ENCODE peak calls at places on chromosomes 11 and 22, in six cellular contexts. D is H1, Q is SK-N-SH, T is K562, E is GM12878, P is HepG2. M is an unnamed sample.

GRCh38 chr11:44286268-44286880 is 23.6 kb downstream of the ALX4 start:
- DNase-seq in T (peak), E (peak), P (peak), D (peak), Q (peak), M (peak)

GRCh38 chr11:127620660-127621059 is 620.1 kb upstream of the KIRREL3 start:
- DNase-seq in D (no peak), T (no peak), P (no peak), Q (no peak), E (no peak), M (no peak)

GRCh38 chr11:68903288-68903630 is 373 bp downstream of the MRPL21 start:
- DNase-seq in E (no peak), D (no peak), Q (no peak), P (no peak), T (no peak), M (no peak)

GRCh38 chr11:9639099-9639498 is 24.8 kb upstream of the SWAP70 start:
- DNase-seq in P (no peak), D (no peak), E (no peak), Q (no peak), T (no peak), M (peak)

GRCh38 chr22:41367680-41368542 is 13.8 kb upstream of the TEF start:
- DNase-seq in E (no peak), P (peak), Q (no peak), D (no peak), T (no peak), M (peak)

GRCh38 chr11:69705246-69705856 is 1.5 kb upstream of the FGF19 start:
- DNase-seq in P (no peak), E (no peak), D (peak), T (no peak), Q (peak), M (no peak)

GRCh38 chr11:112989198-112989597 is 28.0 kb downstream of the NCAM1 start:
- DNase-seq in Q (no peak), P (no peak), T (no peak), D (no peak), E (no peak), M (no peak)

GRCh38 chr11:10605941-10606381 is 37.5 kb upstream of the LYVE1 start:
- DNase-seq in E (no peak), P (peak), D (no peak), T (no peak), Q (no peak), M (peak)

GRCh38 chr22:44337658-44338004 is 24.9 kb upstream of the SHISAL1 start:
- DNase-seq in T (peak), P (no peak), E (no peak), Q (no peak), D (no peak), M (no peak)

GRCh38 chr22:31271485-31271884 is 20.8 kb downstream of the PIK3IP1 start:
- DNase-seq in Q (no peak), P (peak), T (no peak), D (no peak), E (no peak), M (no peak)

GRCh38 chr22:32309585-32310251 is 47.9 kb upstream of the RFPL3 start:
- DNase-seq in D (peak), E (no peak), P (no peak), Q (peak), T (peak), M (no peak)

GRCh38 chr22:25447689-25448434 is 116.6 kb upstream of the GRK3 start:
- DNase-seq in E (peak), P (peak), T (peak), D (peak), Q (peak), M (peak)

GRCh38 chr11:66325140-66325754 is 8.4 kb upstream of the CD248 start:
- DNase-seq in D (no peak), Q (peak), P (no peak), T (no peak), E (no peak), M (peak)

GRCh38 chr11:45805305-45806071 is 539 bp downstream of the SLC35C1 start:
- DNase-seq in T (peak), E (no peak), Q (no peak), D (peak), P (peak), M (peak)

GRCh38 chr11:45809456-45810395 is 4.8 kb downstream of the SLC35C1 start:
- DNase-seq in P (no peak), E (no peak), Q (no peak), T (no peak), D (no peak), M (peak)

GRCh38 chr11:45806072-45806933 is 1.4 kb downstream of the SLC35C1 start:
- DNase-seq in T (no peak), Q (no peak), P (no peak), D (no peak), E (no peak), M (no peak)

GRCh38 chr11:45806937-45807791 is 2.2 kb downstream of the SLC35C1 start:
- DNase-seq in D (no peak), Q (no peak), P (no peak), E (no peak), T (no peak), M (no peak)

GRCh38 chr11:45807792-45808238 is 2.9 kb downstream of the SLC35C1 start:
- DNase-seq in Q (no peak), D (no peak), T (no peak), P (no peak), E (no peak), M (no peak)
- H3K4me3 ChIP-seq in Q (no peak), D (no peak), T (no peak), P (no peak), E (peak), M (no peak)

GRCh38 chr11:28581286-28582242 is 473.4 kb downstream of the METTL15 start:
- DNase-seq in Q (no peak), P (no peak), T (no peak), D (no peak), E (no peak), M (no peak)
- TF ChIP-seq CTCF in Q (peak), P (no peak), T (no peak), D (no peak), E (no peak), M (no peak)

GRCh38 chr22:26740253-26740652 is 82.9 kb downstream of the MIAT start:
- DNase-seq in D (no peak), P (no peak), Q (no peak), E (no peak), T (no peak), M (no peak)

GRCh38 chr22:26732284-26732683 is 74.9 kb downstream of the MIAT start:
- DNase-seq in E (no peak), T (no peak), P (no peak), Q (no peak), D (no peak), M (no peak)

GRCh38 chr22:26737262-26737661 is 79.9 kb downstream of the MIAT start:
- DNase-seq in E (no peak), T (no peak), D (no peak), Q (no peak), P (no peak), M (no peak)

GRCh38 chr22:26734339-26735018 is 77.1 kb downstream of the MIAT start:
- DNase-seq in D (no peak), T (no peak), Q (no peak), E (no peak), P (no peak), M (no peak)

GRCh38 chr22:26735019-26735409 is 77.6 kb downstream of the MIAT start:
- DNase-seq in T (no peak), Q (no peak), P (no peak), E (no peak), D (no peak), M (no peak)
- TF ChIP-seq GABPA in T (no peak), Q (no peak), P (no peak), E (no peak), D (no peak), M (no peak)

GRCh38 chr11:14677146-14677545 is 33.5 kb downstream of the PDE3B start:
- DNase-seq in P (no peak), E (no peak), T (no peak), D (no peak), Q (no peak), M (no peak)

GRCh38 chr11:14676068-14676467 is 32.5 kb downstream of the PDE3B start:
- DNase-seq in Q (no peak), D (no peak), E (no peak), P (peak), T (no peak), M (peak)

GRCh38 chr11:14673824-14674432 is 30.3 kb downstream of the PDE3B start:
- DNase-seq in P (no peak), D (no peak), T (no peak), E (no peak), Q (no peak), M (no peak)

GRCh38 chr11:14678350-14678749 is 34.7 kb downstream of the PDE3B start:
- DNase-seq in D (no peak), T (no peak), E (no peak), P (no peak), Q (no peak), M (no peak)

GRCh38 chr11:14679662-14680061 is 36.1 kb downstream of the PDE3B start:
- DNase-seq in P (peak), E (no peak), T (no peak), D (no peak), Q (no peak), M (no peak)
- H3K4me3 ChIP-seq in P (no peak), E (no peak), T (no peak), D (no peak), Q (no peak), M (no peak)

DNA sequence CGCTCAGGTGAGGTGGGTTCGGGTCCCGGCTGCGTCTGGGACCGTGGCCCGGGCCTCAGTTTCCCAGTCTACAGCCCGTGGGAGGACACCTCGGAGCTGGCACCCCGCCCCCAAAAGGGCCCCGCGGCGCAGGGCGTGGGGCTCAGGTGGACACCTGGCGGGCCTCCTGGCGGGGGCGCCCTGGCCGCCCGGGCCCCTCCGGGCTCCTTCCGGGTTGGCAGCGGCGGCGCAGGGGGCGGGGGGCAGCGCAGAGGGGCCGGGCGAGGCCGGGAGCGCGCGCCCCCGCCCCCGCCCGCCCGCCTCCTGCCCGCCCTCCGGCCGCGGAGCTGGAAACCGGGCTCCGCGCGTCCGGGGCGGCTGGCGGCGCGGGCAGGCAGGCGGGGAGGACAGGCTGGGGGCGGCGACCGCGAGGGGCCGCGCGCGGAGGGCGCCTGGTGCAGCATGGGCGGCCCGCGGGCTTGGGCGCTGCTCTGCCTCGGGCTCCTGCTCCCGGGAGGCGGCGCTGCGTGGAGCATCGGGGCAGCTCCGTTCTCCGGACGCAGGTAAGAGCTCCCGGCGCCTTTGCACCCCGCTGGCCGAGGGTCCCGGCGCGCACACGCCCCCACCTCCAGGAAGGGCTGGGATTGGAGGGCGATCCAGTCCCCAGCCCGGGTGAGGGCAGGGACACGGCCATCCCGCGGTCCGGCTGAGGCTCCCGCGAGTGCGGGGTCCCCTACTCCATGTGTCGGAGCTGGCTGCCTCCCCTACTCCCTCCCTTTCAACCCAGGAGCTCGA is at the start of gene EMID1:
- DNase-seq in P (no peak), T (peak), E (no peak), Q (peak), D (peak), M (no peak)
- TF ChIP-seq CTCF in P (peak), T (peak), E (peak), Q (no peak), D (peak), M (no peak)

GRCh38 chr11:120717042-120717441 is 205.5 kb downstream of the GRIK4 start:
- DNase-seq in Q (no peak), D (no peak), P (no peak), T (no peak), E (no peak), M (no peak)

GRCh38 chr11:120717623-120718022 is 206.1 kb downstream of the GRIK4 start:
- DNase-seq in P (no peak), E (no peak), D (no peak), Q (no peak), T (no peak), M (no peak)

GRCh38 chr11:120712862-120713770 is 201.6 kb downstream of the GRIK4 start:
- DNase-seq in P (no peak), E (no peak), T (no peak), Q (no peak), D (no peak), M (no peak)

GRCh38 chr11:120714448-120714847 is 202.9 kb downstream of the GRIK4 start:
- DNase-seq in E (no peak), P (no peak), D (no peak), Q (no peak), T (no peak), M (no peak)

GRCh38 chr11:120715239-120715638 is 203.7 kb downstream of the GRIK4 start:
- DNase-seq in D (no peak), Q (peak), E (no peak), P (peak), T (peak), M (no peak)
- TF ChIP-seq GABPA in D (no peak), Q (no peak), E (no peak), P (no peak), T (no peak), M (no peak)

DNA sequence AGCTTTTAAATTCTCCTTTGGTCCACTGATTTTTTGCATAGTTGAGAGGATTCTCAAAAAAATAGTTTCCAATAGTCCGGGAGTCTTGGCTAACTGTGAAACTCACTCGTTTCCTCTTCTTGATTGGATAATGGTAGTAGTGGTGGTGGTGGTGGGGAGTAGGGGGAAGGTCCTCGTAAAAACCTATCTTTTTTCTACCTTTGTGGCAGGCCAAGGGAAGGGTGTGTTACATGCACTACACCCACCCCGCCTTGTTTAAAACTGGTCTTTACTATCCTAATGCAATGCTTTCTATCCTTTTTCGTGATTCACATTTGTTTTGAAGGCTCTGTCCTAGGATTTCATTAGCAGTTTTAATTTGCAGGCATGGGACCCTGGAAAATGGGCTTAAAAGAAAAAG is 4.8 kb downstream of the TEAD1 start:
- DNase-seq in E (no peak), Q (no peak), P (no peak), D (no peak), T (no peak), M (no peak)
- H3K4me3 ChIP-seq in E (no peak), Q (peak), P (no peak), D (no peak), T (no peak), M (no peak)

GRCh38 chr11:32333335-32333991 is 101.9 kb downstream of the WT1 start:
- DNase-seq in D (peak), P (no peak), Q (peak), E (no peak), T (no peak), M (peak)
- TF ChIP-seq CTCF in D (peak), P (no peak), Q (peak), E (no peak), T (peak), M (no peak)

M was measured in HL-60.